ENCODE peak calls at places on chromosomes 2 and 18, in four cellular contexts. R, S, Y and X are unnamed samples.

GRCh38 chr18:56748698-56749268 is 97.6 kb downstream of the WDR7 start:
- DNase-seq in R (no peak), S (peak; percentile 79), Y (no peak), X (no peak)

GRCh38 chr2:153864022-153864421 is 7.7 kb upstream of the GALNT13 start:
- DNase-seq in Y (no peak), R (no peak), S (no peak), X (no peak)

GRCh38 chr2:227052879-227053278 is 111.1 kb downstream of the COL4A4 start:
- DNase-seq in S (no peak), R (no peak), Y (no peak), X (no peak)

GRCh38 chr2:209505410-209505809 is 81.6 kb downstream of the MAP2 start:
- DNase-seq in R (no peak), S (peak; percentile 6), Y (no peak), X (no peak)

GRCh38 chr2:181784556-181784955 is 104.2 kb upstream of the NEUROD1 start:
- DNase-seq in R (no peak), Y (no peak), S (peak; percentile 39), X (no peak)

GRCh38 chr18:55821219-55821618 is 233.2 kb upstream of the TCF4 start:
- DNase-seq in S (peak; percentile 35), Y (no peak), R (no peak), X (no peak)

GRCh38 chr2:70965506-70965905 is 12.9 kb upstream of the ANKRD53 start:
- DNase-seq in Y (no peak), S (no peak), R (no peak), X (no peak)

GRCh38 chr2:222291485-222291841 is 7.3 kb downstream of the PAX3 start:
- DNase-seq in R (no peak), Y (no peak), S (no peak), X (no peak)

GRCh38 chr2:20525041-20526035 is 78.5 kb downstream of the RHOB start:
- DNase-seq in Y (no peak), S (peak; percentile 86), R (peak; percentile 21), X (no peak)

GRCh38 chr2:148817210-148817708 is 57.8 kb upstream of the KIF5C start:
- DNase-seq in R (no peak), Y (no peak), S (peak; percentile 7), X (no peak)

GRCh38 chr2:160613466-160614153 is 120.0 kb upstream of the RBMS1 start:
- DNase-seq in Y (no peak), R (no peak), S (peak; percentile 34), X (no peak)

GRCh38 chr2:63099032-63099431 is 48.4 kb downstream of the OTX1 start:
- DNase-seq in S (no peak), R (no peak), Y (no peak), X (no peak)

GRCh38 chr2:209526541-209526940 is 102.7 kb downstream of the MAP2 start:
- DNase-seq in Y (no peak), S (peak; percentile 39), R (no peak), X (no peak)

GRCh38 chr2:118667366-118667765 is 180.1 kb downstream of the EN1 start:
- DNase-seq in Y (no peak), R (no peak), S (no peak), X (no peak)

GRCh38 chr2:121149384-121149783 is 135.6 kb downstream of the TFCP2L1 start:
- DNase-seq in Y (no peak), S (no peak), R (no peak), X (no peak)

GRCh38 chr2:109209412-109209811 is 80.4 kb downstream of the SH3RF3 start:
- DNase-seq in Y (no peak), R (no peak), S (peak; percentile 78), X (no peak)

GRCh38 chr18:23872701-23873550 is 141.6 kb upstream of the TTC39C start:
- DNase-seq in Y (peak; percentile 33), S (no peak), R (peak; percentile 89), X (peak; percentile 58)

GRCh38 chr18:52136532-52136931 is 203.5 kb upstream of the DCC start:
- DNase-seq in R (no peak), Y (no peak), S (no peak), X (no peak)
- H3K9me3 ChIP-seq in R (peaks cover 8% of the 10 kb centered on the region), Y (no peaks in the 10 kb centered on the region), S (peaks cover 9% of the 10 kb centered on the region), X (no peaks in the 10 kb centered on the region)

GRCh38 chr2:239723486-239724193 is 301.5 kb downstream of the NDUFA10 start:
- DNase-seq in S (no peak), R (no peak), Y (no peak), X (no peak)
- H3K9me3 ChIP-seq in S (no peaks in the 10 kb centered on the region), R (no peaks in the 10 kb centered on the region), Y (no peaks in the 10 kb centered on the region), X (no peaks in the 10 kb centered on the region)

GRCh38 chr2:2158915-2159314 is 172.2 kb downstream of the MYT1L start:
- DNase-seq in R (no peak), Y (no peak), S (no peak), X (no peak)

GRCh38 chr2:2159336-2159735 is 171.7 kb downstream of the MYT1L start:
- DNase-seq in S (no peak), Y (no peak), R (no peak), X (no peak)

GRCh38 chr2:2165135-2165534 is 165.9 kb downstream of the MYT1L start:
- DNase-seq in S (no peak), Y (no peak), R (no peak), X (no peak)

GRCh38 chr2:2164326-2164917 is 166.7 kb downstream of the MYT1L start:
- DNase-seq in R (no peak), Y (no peak), S (no peak), X (no peak)

DNA sequence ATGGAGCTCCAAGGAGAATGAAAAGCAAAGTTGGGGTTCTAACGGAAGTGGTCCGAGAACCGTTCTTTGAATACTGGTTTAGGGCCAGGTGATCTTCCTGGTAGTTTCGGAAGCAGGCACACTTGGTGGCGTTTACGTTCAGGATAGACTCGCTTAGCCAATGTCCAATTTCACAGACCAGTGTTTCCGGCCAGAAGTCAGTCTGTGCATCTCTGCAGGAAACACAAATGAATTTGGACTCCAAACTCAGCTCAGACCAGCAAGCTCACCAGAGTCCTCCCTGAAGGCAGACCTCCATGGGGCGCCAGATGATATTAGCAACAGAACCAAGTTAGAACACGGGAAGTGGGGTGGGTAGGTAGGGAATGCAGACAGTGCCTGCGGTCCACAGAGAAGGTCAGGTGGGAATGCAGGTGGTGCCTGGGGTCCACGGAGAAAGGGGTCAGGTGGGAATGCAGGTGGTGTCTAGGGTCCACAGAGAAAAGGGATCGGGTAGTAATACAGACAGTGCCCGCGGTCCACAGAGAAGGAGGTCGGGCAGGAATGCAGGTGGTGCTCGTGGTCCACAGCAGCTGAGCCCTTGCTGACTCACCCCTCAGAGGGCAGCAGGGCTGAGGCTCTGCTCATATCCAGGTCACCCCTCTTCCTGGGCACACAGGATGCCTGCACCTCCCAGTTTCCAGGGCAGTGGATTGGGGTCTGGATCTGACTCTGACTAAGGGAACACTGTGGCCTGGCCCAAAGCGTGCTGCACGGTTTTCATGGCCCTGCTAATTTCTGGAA is 169.0 kb downstream of the MYT1L start:
- DNase-seq in R (no peak), Y (no peak), S (no peak), X (no peak)
- H3K9me3 ChIP-seq in R (no peaks in the 10 kb centered on the region), Y (no peaks in the 10 kb centered on the region), S (peaks cover 7% of the 10 kb centered on the region), X (peaks cover 4% of the 10 kb centered on the region)

GRCh38 chr2:135265960-135266490 is 213.9 kb downstream of the RAB3GAP1 start:
- DNase-seq in S (no peak), R (no peak), Y (no peak), X (no peak)
- H3K9me3 ChIP-seq in S (no peaks in the 10 kb centered on the region), R (no peaks in the 10 kb centered on the region), Y (no peaks in the 10 kb centered on the region), X (no peaks in the 10 kb centered on the region)

GRCh38 chr2:188678921-188679320 is 295.3 kb upstream of the COL3A1 start:
- DNase-seq in Y (no peak), R (no peak), S (peak; percentile 84), X (no peak)

GRCh38 chr2:188682864-188683263 is 291.3 kb upstream of the COL3A1 start:
- DNase-seq in S (no peak), R (no peak), Y (no peak), X (no peak)

DNA sequence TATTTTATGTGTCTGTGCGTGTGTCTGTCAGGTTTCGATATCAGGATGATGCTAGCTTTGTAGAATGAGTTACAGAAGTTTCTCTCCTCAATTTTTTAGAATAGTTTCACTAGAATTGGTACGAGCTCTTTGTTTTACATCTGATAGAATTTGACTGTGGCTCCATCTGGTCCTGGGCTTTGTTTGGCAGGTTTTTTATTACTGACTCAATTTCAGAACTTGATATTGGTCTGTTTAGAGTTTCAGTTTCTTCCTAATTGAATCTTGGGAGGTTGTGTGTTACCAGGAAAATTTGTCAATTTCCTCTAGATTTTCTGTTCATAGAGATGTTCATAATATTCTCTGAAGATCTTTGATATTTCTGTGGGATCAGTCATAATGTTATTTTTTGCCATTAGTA is 289.4 kb upstream of the COL3A1 start:
- DNase-seq in S (no peak), R (no peak), Y (no peak), X (no peak)
- H3K9me3 ChIP-seq in S (no peaks in the 10 kb centered on the region), R (no peaks in the 10 kb centered on the region), Y (no peaks in the 10 kb centered on the region), X (no peaks in the 10 kb centered on the region)

GRCh38 chr18:35277633-35278032 is 12.4 kb downstream of the ZSCAN30 start:
- DNase-seq in S (no peak), Y (no peak), R (no peak), X (no peak)
- H3K9me3 ChIP-seq in S (peaks cover 16% of the 10 kb centered on the region), Y (no peaks in the 10 kb centered on the region), R (no peaks in the 10 kb centered on the region), X (no peaks in the 10 kb centered on the region)

GRCh38 chr2:170715932-170716777 is 1.0 kb downstream of the SP5 start:
- DNase-seq in S (no peak), R (peak; percentile 13), Y (peak; percentile 5), X (no peak)

GRCh38 chr2:170716851-170717598 is 1.9 kb downstream of the SP5 start:
- DNase-seq in R (peak; percentile 25), S (peak; percentile 22), Y (peak; percentile 23), X (no peak)

GRCh38 chr2:170714156-170715061 is 728 bp upstream of the SP5 start:
- DNase-seq in Y (no peak), R (peak; percentile 49), S (peak; percentile 15), X (no peak)

GRCh38 chr2:170713280-170714155 is 1.6 kb upstream of the SP5 start:
- DNase-seq in R (peak; percentile 11), Y (peak; percentile 14), S (no peak), X (no peak)

DNA sequence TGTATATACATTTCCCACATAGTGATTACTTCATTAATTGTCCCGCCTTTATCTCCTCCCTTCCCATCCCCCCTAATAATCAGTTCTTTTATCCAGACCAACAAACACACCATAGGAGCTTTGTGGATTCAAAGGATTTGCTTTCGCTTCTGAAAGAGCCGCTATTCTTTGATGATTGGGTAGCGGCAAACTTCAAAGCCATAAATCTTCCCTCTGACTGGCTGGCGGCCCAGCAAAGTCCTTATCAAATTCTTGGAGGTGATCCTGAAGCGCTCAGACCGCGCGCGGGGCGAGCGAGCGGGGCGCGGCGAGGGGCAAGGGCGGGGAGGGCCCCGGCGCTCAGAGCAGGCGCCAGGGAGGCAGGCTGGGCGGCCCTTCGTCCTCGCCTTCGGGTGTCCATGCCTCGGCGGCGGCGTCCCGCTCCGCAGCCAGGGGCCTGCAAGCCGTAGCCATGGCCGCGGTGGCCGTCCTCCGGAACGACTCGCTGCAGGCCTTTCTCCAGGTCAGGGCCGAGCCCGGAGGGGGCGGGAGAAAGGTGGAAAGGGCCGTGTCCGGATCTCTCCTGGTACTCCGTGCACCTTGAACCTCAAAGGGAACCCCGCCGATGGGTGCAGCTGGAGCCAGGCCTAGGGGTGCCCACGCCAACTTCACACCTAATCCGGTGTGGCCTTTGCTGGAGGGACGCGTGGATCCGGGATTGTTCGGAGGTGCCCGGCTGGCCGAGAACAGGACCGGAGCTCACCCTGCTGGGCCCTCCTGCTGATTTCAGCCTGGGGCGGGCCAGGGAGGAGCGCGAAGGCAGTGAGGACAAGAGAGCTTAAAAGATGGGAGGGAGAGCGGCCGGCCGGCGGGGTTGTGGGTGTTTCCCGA is at the start of gene SP5:
- DNase-seq in S (peak; percentile 45), R (peak; percentile 44), Y (peak; percentile 48), X (peak; percentile 22)
- H3K9me3 ChIP-seq in S (no peaks in the 10 kb centered on the region), R (no peaks in the 10 kb centered on the region), Y (no peaks in the 10 kb centered on the region), X (no peaks in the 10 kb centered on the region)